ENCODE peak calls at places on chromosomes 12 and 14, in four cellular contexts. One of them, this sample, is unnamed.

GRCh38 chr12:50509009-50509663 is 4.4 kb downstream of the DIP2B start:
- DNase-seq in colonic mucosa: no peak
- DNase-seq in coronary artery: no peak
- DNase-seq in hepatic stellate cell: no peak
- DNase-seq in this sample: no peak

GRCh38 chr12:3170423-3171194 is 93.4 kb downstream of the TSPAN9 start:
- DNase-seq in coronary artery: no peak
- DNase-seq in hepatic stellate cell: peak
- DNase-seq in colonic mucosa: no peak
- DNase-seq in this sample: peak

GRCh38 chr14:97312910-97313309 is 515.7 kb downstream of the VRK1 start:
- DNase-seq in coronary artery: no peak
- DNase-seq in hepatic stellate cell: no peak
- DNase-seq in colonic mucosa: no peak
- DNase-seq in this sample: no peak

GRCh38 chr14:68466491-68466977 is 326.3 kb downstream of the ZFP36L1 start:
- DNase-seq in colonic mucosa: no peak
- DNase-seq in hepatic stellate cell: peak
- DNase-seq in coronary artery: no peak
- DNase-seq in this sample: peak

GRCh38 chr12:109500406-109501185 is 23.2 kb downstream of the UBE3B start:
- DNase-seq in coronary artery: no peak
- DNase-seq in hepatic stellate cell: no peak
- DNase-seq in colonic mucosa: no peak
- DNase-seq in this sample: no peak

GRCh38 chr12:80412343-80412953 is 31.6 kb upstream of the PTPRQ start:
- DNase-seq in colonic mucosa: no peak
- DNase-seq in coronary artery: no peak
- DNase-seq in hepatic stellate cell: peak
- DNase-seq in this sample: peak

GRCh38 chr14:55388160-55388559 is 23.5 kb downstream of the ATG14 start:
- DNase-seq in hepatic stellate cell: no peak
- DNase-seq in colonic mucosa: no peak
- DNase-seq in coronary artery: no peak
- DNase-seq in this sample: peak

GRCh38 chr12:100576311-100577036 is 3.0 kb downstream of the GAS2L3 start:
- DNase-seq in hepatic stellate cell: peak
- DNase-seq in colonic mucosa: no peak
- DNase-seq in coronary artery: no peak
- DNase-seq in this sample: peak

This sample was measured in HCEC 1CT.